ENCODE peak calls at places on chromosome 11, in eight cellular contexts. W is stromal cell of bone marrow, P is MM.1S, T is midbrain, I is iris pigment epithelial cell, U is cardiac fibroblast, C is NT2/D1, G is NCI-H1417. B is an unnamed sample.

GRCh38 chr11:73983764-73984543 is 1.3 kb upstream of the UCP2 start:
- DNase-seq in U (no peak), C (no peak), G (peak), P (no peak), T (no peak), W (no peak), I (no peak), B (no peak)

GRCh38 chr11:992577-992976 is 43.9 kb downstream of the MUC6 start:
- DNase-seq in W (no peak), I (no peak), P (no peak), G (no peak), U (no peak), T (no peak), C (no peak), B (no peak)

GRCh38 chr11:116179346-116179850 is 593.4 kb downstream of the BUD13 start:
- DNase-seq in G (no peak), T (no peak), P (no peak), I (no peak), W (no peak), C (no peak), U (no peak), B (peak)

GRCh38 chr11:130808541-130808940 is 107.7 kb downstream of the SNX19 start:
- DNase-seq in G (no peak), W (no peak), T (no peak), C (no peak), I (no peak), P (no peak), U (no peak), B (no peak)

GRCh38 chr11:117171007-117171647 is 7.4 kb upstream of the SIDT2 start:
- DNase-seq in T (no peak), C (no peak), U (no peak), W (no peak), P (no peak), I (no peak), G (no peak), B (no peak)

GRCh38 chr11:1792461-1792860 is 28.7 kb upstream of the CTSD start:
- DNase-seq in U (no peak), P (no peak), I (no peak), T (no peak), G (no peak), C (no peak), W (no peak), B (no peak)

GRCh38 chr11:29518389-29519174 is 498.2 kb downstream of the KCNA4 start:
- DNase-seq in W (no peak), C (peak), U (peak), G (no peak), T (no peak), P (peak), I (peak), B (no peak)

GRCh38 chr11:12019337-12019736 is 10.9 kb upstream of the DKK3 start:
- DNase-seq in T (peak), P (no peak), C (no peak), U (no peak), G (no peak), I (peak), W (peak), B (no peak)

GRCh38 chr11:120229451-120230424 is 10.2 kb upstream of the POU2F3 start:
- DNase-seq in U (peak), P (peak), T (peak), W (no peak), G (no peak), I (no peak), C (no peak), B (no peak)

GRCh38 chr11:65425105-65425970 is 2.7 kb downstream of the NEAT1 start:
- DNase-seq in W (peak), U (peak), C (no peak), T (no peak), P (peak), G (no peak), I (peak), B (peak)

GRCh38 chr11:65440831-65441499 is 18.4 kb downstream of the NEAT1 start:
- DNase-seq in C (no peak), T (no peak), U (peak), I (peak), W (peak), P (peak), G (no peak), B (peak)

GRCh38 chr11:45665206-45665932 is at the start of gene CHST1:
- DNase-seq in I (peak), W (no peak), G (peak), C (no peak), U (no peak), T (peak), P (peak), B (peak)

GRCh38 chr11:22558638-22559037 is 67.0 kb downstream of the FANCF start:
- DNase-seq in C (no peak), U (peak), P (no peak), W (no peak), I (peak), G (no peak), T (peak), B (no peak)

GRCh38 chr11:110928373-110928772 is 216.1 kb upstream of the ARHGAP20 start:
- DNase-seq in I (no peak), T (no peak), G (no peak), U (no peak), W (no peak), P (no peak), C (no peak), B (no peak)

GRCh38 chr11:78659326-78660319 is 85.0 kb upstream of the NARS2 start:
- DNase-seq in G (no peak), I (no peak), T (no peak), U (no peak), C (no peak), W (no peak), P (no peak), B (peak)

GRCh38 chr11:70483077-70483861 is 84.9 kb downstream of the CTTN start:
- DNase-seq in U (peak), I (peak), P (no peak), C (no peak), G (peak), T (peak), W (peak), B (no peak)

GRCh38 chr11:35146074-35146521 is 7.1 kb downstream of the CD44 start:
- DNase-seq in T (no peak), C (no peak), I (no peak), U (no peak), P (peak), W (no peak), G (no peak), B (no peak)

GRCh38 chr11:121886005-121886739 is 229.8 kb downstream of the BLID start:
- DNase-seq in G (no peak), C (no peak), I (no peak), W (no peak), U (no peak), P (no peak), T (no peak), B (no peak)

GRCh38 chr11:33027846-33028536 is 11.4 kb upstream of the TCP11L1 start:
- DNase-seq in G (no peak), I (peak), T (no peak), U (no peak), W (no peak), C (no peak), P (no peak), B (no peak)

GRCh38 chr11:24391165-24391564 is 105.7 kb upstream of the LUZP2 start:
- DNase-seq in I (peak), P (no peak), T (no peak), W (peak), G (peak), U (peak), C (no peak), B (no peak)

B was measured in cardiac septum.